ENCODE peak calls at places on chromosome 20, in four cellular contexts. H is neural progenitor cell, U is SK-N-SH, W is MM.1S. V is an unnamed sample. For H3F3A, the result is how much of the 10 kb centered on the place peaks cover.

GRCh38 chr20:33515569-33516216 is 25.8 kb downstream of the CBFA2T2 start:
- DNase-seq in H (no peak), U (no peak), W (no peak), V (no peak)

GRCh38 chr20:60138263-60139127 is 180.3 kb downstream of the CDH26 start:
- DNase-seq in H (no peak), U (no peak), W (peak), V (no peak)

GRCh38 chr20:8709627-8710026 is 359.3 kb upstream of the PLCB4 start:
- DNase-seq in H (no peak), U (no peak), W (no peak), V (no peak)

GRCh38 chr20:43750774-43751166 is 24.0 kb upstream of the GTSF1L start:
- DNase-seq in H (no peak), U (no peak), W (no peak), V (no peak)

GRCh38 chr20:61932711-61933480 is 132.8 kb downstream of the TAF4 start:
- DNase-seq in H (no peak), U (no peak), W (no peak), V (no peak)

GRCh38 chr20:61800359-61801064 is 265.2 kb downstream of the TAF4 start:
- DNase-seq in H (no peak), U (no peak), W (no peak), V (no peak)

GRCh38 chr20:3067139-3068009 is 4.0 kb upstream of the OXT start:
- DNase-seq in H (no peak), U (peak), W (no peak), V (peak)

GRCh38 chr20:33431797-33432381 is 11.7 kb downstream of the SNTA1 start:
- DNase-seq in H (no peak), U (no peak), W (no peak), V (no peak)

GRCh38 chr20:13271977-13272975 is 51.2 kb downstream of the ISM1 start:
- DNase-seq in H (no peak), U (no peak), W (no peak), V (no peak)

GRCh38 chr20:57274846-57275245 is 8.4 kb upstream of the BMP7 start:
- DNase-seq in H (no peak), U (no peak), W (no peak), V (no peak)

GRCh38 chr20:36145877-36146707 is 8.4 kb upstream of the EPB41L1 start:
- DNase-seq in H (no peak), U (no peak), W (peak), V (no peak)

GRCh38 chr20:24492698-24493097 is 23.3 kb downstream of the SYNDIG1 start:
- DNase-seq in H (no peak), U (no peak), W (no peak), V (no peak)

GRCh38 chr20:52536040-52536439 is 344.5 kb upstream of the ZFP64 start:
- DNase-seq in H (no peak), U (no peak), W (no peak), V (no peak)

GRCh38 chr20:56839791-56840190 is 210.7 kb downstream of the TFAP2C start:
- DNase-seq in H (no peak), U (no peak), W (no peak), V (no peak)

GRCh38 chr20:40687384-40688128 is 1.5 kb downstream of the MAFB start:
- DNase-seq in H (peak), U (peak), W (no peak), V (no peak)

GRCh38 chr20:4748847-4749246 is 27.1 kb downstream of the PRND start:
- DNase-seq in H (peak), U (no peak), W (no peak), V (no peak)

GRCh38 chr20:37856932-37857660 is 45.8 kb upstream of the VSTM2L start:
- DNase-seq in H (no peak), U (no peak), W (no peak), V (no peak)

GRCh38 chr20:52031574-52032303 is 159.8 kb downstream of the ZFP64 start:
- DNase-seq in H (no peak), U (no peak), W (no peak), V (no peak)

GRCh38 chr20:37535443-37536132 is 7.9 kb upstream of the BLCAP start:
- DNase-seq in H (no peak), U (no peak), W (no peak), V (no peak)

GRCh38 chr20:44785768-44786167 is 24.6 kb downstream of the RIMS4 start:
- DNase-seq in H (peak), U (peak), W (no peak), V (no peak)

GRCh38 chr20:37911838-37912273 is 8.9 kb downstream of the VSTM2L start:
- DNase-seq in H (peak), U (peak), W (no peak), V (no peak)

GRCh38 chr20:19764207-19764606 is 6.1 kb downstream of the RIN2 start:
- DNase-seq in H (no peak), U (no peak), W (no peak), V (no peak)

GRCh38 chr20:23156170-23156841 is 70.2 kb upstream of the CD93 start:
- DNase-seq in H (no peak), U (no peak), W (no peak), V (peak)

GRCh38 chr20:38674178-38675133 is 49.8 kb upstream of the SLC32A1 start:
- DNase-seq in H (peak), U (peak), W (no peak), V (no peak)

GRCh38 chr20:38167851-38168760 is 3.0 kb upstream of the TGM2 start:
- DNase-seq in H (peak), U (no peak), W (no peak), V (peak)

GRCh38 chr20:14336667-14337066 is 745 bp downstream of the FLRT3 start:
- DNase-seq in H (peak), U (no peak), W (peak), V (no peak)

GRCh38 chr20:63778034-63778752 is 38.6 kb downstream of the SLC2A4RG start:
- DNase-seq in H (no peak), U (no peak), W (no peak), V (peak)

GRCh38 chr20:60206259-60206658 is 248.0 kb downstream of the CDH26 start:
- DNase-seq in H (peak), U (peak), W (peak), V (no peak)

GRCh38 chr20:13101276-13101675 is 92.5 kb downstream of the SPTLC3 start:
- DNase-seq in H (no peak), U (no peak), W (no peak), V (no peak)

GRCh38 chr20:31548823-31549512 is 34.7 kb downstream of the HM13 start:
- DNase-seq in H (no peak), U (no peak), W (no peak), V (no peak)

GRCh38 chr20:31547720-31548298 is 33.6 kb downstream of the HM13 start:
- DNase-seq in H (no peak), U (no peak), W (no peak), V (no peak)

GRCh38 chr20:31551163-31551562 is 36.9 kb downstream of the HM13 start:
- DNase-seq in H (no peak), U (no peak), W (no peak), V (no peak)

GRCh38 chr20:31550099-31550498 is 35.9 kb downstream of the HM13 start:
- DNase-seq in H (no peak), U (no peak), W (no peak), V (no peak)

GRCh38 chr20:31549513-31549880 is 35.3 kb downstream of the HM13 start:
- DNase-seq in H (no peak), U (no peak), W (no peak), V (no peak)
- H3F3A ChIP-seq in H (under half), U (under half), W (under half), V (half or more)

GRCh38 chr20:50304883-50305635 is 114.4 kb downstream of the CEBPB start:
- DNase-seq in H (no peak), U (peak), W (no peak), V (no peak)
- H3F3A ChIP-seq in H (under half), U (under half), W (under half), V (half or more)

DNA sequence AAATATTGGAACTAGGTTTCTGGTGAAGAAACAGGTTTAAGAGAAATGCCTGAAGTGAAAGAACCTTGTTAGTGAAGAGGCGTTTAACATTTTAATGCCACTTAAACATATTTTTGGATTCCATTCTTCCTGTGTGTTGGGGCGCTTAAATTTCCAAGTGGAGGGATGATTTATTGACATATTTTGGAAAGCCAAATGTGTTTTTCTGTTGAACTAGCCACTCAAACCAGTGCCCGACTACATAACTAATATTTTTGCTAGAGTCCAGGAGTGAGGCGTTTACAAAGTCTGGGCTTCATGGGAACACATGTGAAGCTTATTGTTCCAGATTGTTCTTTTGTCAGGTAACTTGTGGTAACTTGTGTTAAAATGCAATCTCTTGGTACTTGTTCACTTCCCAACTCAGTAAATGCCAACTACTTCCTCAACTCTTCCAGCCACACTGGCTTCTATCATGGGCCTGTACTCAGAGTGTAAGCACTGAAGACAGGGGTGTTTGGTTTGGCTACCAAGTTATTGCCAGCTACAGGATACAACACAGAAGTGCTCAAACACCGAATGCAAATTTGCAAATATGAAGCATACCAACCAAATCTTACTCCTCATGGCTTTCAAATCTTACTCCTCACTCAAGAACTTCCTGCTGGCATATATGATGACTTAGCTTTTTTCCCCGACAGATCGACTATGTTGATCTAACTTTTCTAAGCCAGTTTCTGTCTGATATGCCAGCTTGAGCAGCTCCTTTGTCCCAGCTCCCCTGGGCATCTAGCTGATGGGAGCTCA is 2.0 kb upstream of the ZNFX1 start:
- DNase-seq in H (no peak), U (no peak), W (no peak), V (peak)
- H3F3A ChIP-seq in H (half or more), U (half or more), W (under half), V (half or more)

GRCh38 chr20:47318027-47318595 is 38.4 kb downstream of the ZMYND8 start:
- DNase-seq in H (peak), U (no peak), W (no peak), V (peak)

GRCh38 chr20:47316776-47317126 is 39.7 kb downstream of the ZMYND8 start:
- DNase-seq in H (no peak), U (no peak), W (no peak), V (no peak)

GRCh38 chr20:47317127-47317895 is 39.2 kb downstream of the ZMYND8 start:
- DNase-seq in H (peak), U (no peak), W (no peak), V (peak)

GRCh38 chr20:47314647-47315338 is 41.7 kb downstream of the ZMYND8 start:
- DNase-seq in H (no peak), U (no peak), W (no peak), V (no peak)

GRCh38 chr20:47315339-47315662 is 41.2 kb downstream of the ZMYND8 start:
- DNase-seq in H (peak), U (no peak), W (no peak), V (no peak)
- H3F3A ChIP-seq in H (half or more), U (half or more), W (under half), V (half or more)

DNA sequence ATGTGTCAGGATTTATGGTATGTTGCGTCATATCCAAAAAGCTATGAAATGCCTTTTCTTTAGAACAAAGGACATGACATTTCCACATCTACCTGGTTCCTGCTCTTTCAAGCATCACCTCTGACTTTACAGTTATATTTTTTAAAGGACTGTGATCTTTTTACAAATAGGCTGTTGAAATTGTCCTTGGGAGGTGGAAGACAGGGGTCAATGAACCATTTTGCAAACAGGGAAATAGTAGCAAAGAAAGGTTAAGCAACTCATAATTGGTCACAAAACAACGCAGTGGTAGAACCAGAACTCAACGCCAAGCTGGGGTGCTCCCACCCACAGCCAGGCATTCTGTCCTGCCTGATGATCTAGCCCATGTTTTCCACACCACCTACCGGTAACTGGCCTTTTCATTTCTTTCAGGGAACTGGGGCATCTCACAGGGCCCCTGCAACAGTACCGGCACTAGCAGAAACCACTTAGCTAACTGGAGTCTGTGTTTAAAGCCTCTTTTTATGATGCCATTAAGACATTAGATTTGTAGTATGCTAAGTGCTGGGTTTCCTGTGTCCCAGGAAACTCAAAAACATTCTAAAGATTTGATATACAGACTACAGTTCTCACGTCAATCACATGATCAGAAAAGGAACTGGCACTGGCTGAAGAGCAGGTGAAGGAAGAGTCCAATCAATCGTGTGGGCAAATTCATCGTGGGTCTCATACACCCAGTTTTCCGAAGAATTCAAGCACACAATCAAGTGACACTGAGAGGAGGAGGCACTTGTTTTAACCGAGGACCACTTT is 13.9 kb downstream of the ZNF217 start:
- DNase-seq in H (no peak), U (no peak), W (no peak), V (peak)
- H3F3A ChIP-seq in H (half or more), U (half or more), W (under half), V (half or more)

DNA sequence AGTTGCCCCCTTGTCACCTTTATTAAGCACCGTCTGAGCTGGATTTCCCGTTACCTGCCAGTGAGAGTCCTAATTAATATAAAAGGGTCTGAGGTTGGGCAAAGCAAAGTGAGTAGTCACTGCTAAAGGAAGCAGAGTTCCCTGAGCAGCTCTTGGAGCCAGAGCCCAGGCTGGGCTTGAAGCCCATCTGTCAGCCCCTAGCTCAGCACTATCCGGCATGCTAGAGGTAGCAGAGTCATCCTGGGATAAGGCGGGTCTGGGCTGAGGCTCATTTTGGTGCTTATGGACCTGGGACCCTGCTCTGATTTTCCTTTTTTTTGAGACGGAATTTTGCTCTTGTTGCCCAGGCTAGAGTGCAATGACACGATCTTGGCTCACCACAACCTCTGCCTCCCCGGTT is 46.2 kb downstream of the ADNP start:
- DNase-seq in H (no peak), U (no peak), W (no peak), V (no peak)
- H3F3A ChIP-seq in H (half or more), U (under half), W (under half), V (under half)

GRCh38 chr20:10922521-10922920 is 248.7 kb upstream of the JAG1 start:
- DNase-seq in H (no peak), U (no peak), W (no peak), V (no peak)
- H3F3A ChIP-seq in H (under half), U (under half), W (under half), V (under half)

V was measured in PC-9.